ENCODE peak calls at places on chromosome X, in five cellular contexts. P is amniotic epithelial cell, C is hippocampal formation, F is left ventricle myocardium inferior, N is amygdala. Y is an unnamed sample.

GRCh38 chrX:115561605-115562491 is 874 bp downstream of the PLS3 start:
- DNase-seq in P (peak; percentile 38), C (peak; percentile 22), F (peak; percentile 44), N (peak; percentile 29), Y (peak; percentile 22)

GRCh38 chrX:101415180-101416130 is 7.4 kb downstream of the HNRNPH2 start:
- DNase-seq in N (peak; percentile 34), P (peak; percentile 81), C (peak; percentile 8), F (no peak), Y (no peak)

GRCh38 chrX:115949900-115950822 is 220.4 kb upstream of the AGTR2 start:
- DNase-seq in F (no peak), P (no peak), C (peak; percentile 45), N (peak; percentile 92), Y (peak; percentile 50)

GRCh38 chrX:30649859-30650258 is 3.4 kb upstream of the GK start:
- DNase-seq in F (no peak), P (peak; percentile 35), C (no peak), N (no peak), Y (no peak)

GRCh38 chrX:132292753-132293152 is 73.5 kb upstream of the RAP2C start:
- DNase-seq in N (no peak), C (no peak), F (no peak), P (peak; percentile 63), Y (no peak)

GRCh38 chrX:103404225-103405008 is 28.1 kb downstream of the BEX3 start:
- DNase-seq in P (peak; percentile 84), F (peak; percentile 31), N (peak; percentile 41), C (no peak), Y (peak; percentile 39)

GRCh38 chrX:54817220-54817820 is 9.8 kb downstream of the MAGED2 start:
- DNase-seq in C (no peak), P (no peak), F (no peak), N (no peak), Y (no peak)

GRCh38 chrX:116232833-116233232 is 62.3 kb downstream of the AGTR2 start:
- DNase-seq in N (no peak), F (no peak), C (no peak), P (peak; percentile 90), Y (no peak)

GRCh38 chrX:25968920-25969319 is 169.2 kb upstream of the MAGEB18 start:
- DNase-seq in C (no peak), N (no peak), F (no peak), P (peak; percentile 7), Y (no peak)

GRCh38 chrX:107628662-107629532 is 587 bp downstream of the PRPS1 start:
- DNase-seq in F (peak; percentile 13), N (peak; percentile 46), P (no peak), C (peak; percentile 27), Y (peak; percentile 2)

GRCh38 chrX:137354851-137355250 is 211.1 kb upstream of the ZIC3 start:
- DNase-seq in P (no peak), N (no peak), F (no peak), C (no peak), Y (no peak)

GRCh38 chrX:29652484-29652883 is 562.9 kb upstream of the MAGEB2 start:
- DNase-seq in P (peak; percentile 47), C (no peak), N (no peak), F (no peak), Y (no peak)

GRCh38 chrX:52576946-52577345 is 60.1 kb upstream of the XAGE1B start:
- DNase-seq in C (no peak), N (no peak), P (no peak), F (no peak), Y (no peak)

GRCh38 chrX:13747836-13748235 is 13.3 kb downstream of the OFD1 start:
- DNase-seq in C (peak; percentile 3), F (peak; percentile 18), N (peak; percentile 22), P (peak; percentile 63), Y (no peak)

GRCh38 chrX:42783456-42783855 is 5.5 kb upstream of the PPP1R2C start:
- DNase-seq in F (no peak), C (no peak), P (peak; percentile 3), N (no peak), Y (no peak)

GRCh38 chrX:102659790-102660757 is 8.8 kb downstream of the GPRASP1 start:
- DNase-seq in F (peak; percentile 86), N (peak; percentile 84), C (peak; percentile 79), P (peak; percentile 62), Y (peak; percentile 70)

GRCh38 chrX:103442536-103442901 is 66.2 kb downstream of the BEX3 start:
- DNase-seq in C (no peak), F (no peak), N (no peak), P (peak; percentile 51), Y (no peak)

GRCh38 chrX:103151799-103152198 is 58.9 kb upstream of the NXF3 start:
- DNase-seq in F (no peak), P (no peak), N (no peak), C (no peak), Y (no peak)

GRCh38 chrX:11558972-11559371 is 106.7 kb downstream of the ARHGAP6 start:
- DNase-seq in F (no peak), N (no peak), P (no peak), C (no peak), Y (no peak)

GRCh38 chrX:147403075-147403474 is 508.6 kb upstream of the FMR1 start:
- DNase-seq in N (no peak), P (no peak), C (no peak), F (no peak), Y (no peak)

GRCh38 chrX:15674514-15674898 is 9.9 kb upstream of the CLTRN start:
- DNase-seq in F (peak; percentile 91), C (peak; percentile 89), N (no peak), P (peak; percentile 83), Y (peak; percentile 83)

Y was measured in caudate nucleus.